ENCODE peak calls at places on chromosomes 6 and 20, in six cellular contexts. Z is CD4-positive, CD25-positive, alpha-beta regulatory T cell; S is BE2C; L is psoas muscle; N is sigmoid colon; A is IMR-90. G is an unnamed sample. For H3K9me3, the result is how much of the 10 kb centered on the place peaks cover.

GRCh38 chr6:120373185-120373584 is 961.1 kb downstream of the TBC1D32 start:
- DNase-seq in Z (no peak), S (no peak), L (no peak), N (no peak), A (no peak), G (no peak)

GRCh38 chr6:36840471-36841461 is 1.5 kb upstream of the CPNE5 start:
- DNase-seq in Z (no peak), S (no peak), L (peak), N (peak), A (no peak), G (no peak)

GRCh38 chr6:25175656-25176055 is 103.5 kb upstream of the CARMIL1 start:
- DNase-seq in Z (no peak), S (no peak), L (no peak), N (no peak), A (no peak), G (no peak)

GRCh38 chr6:36633915-36634314 is 39.8 kb downstream of the SRSF3 start:
- DNase-seq in Z (no peak), S (no peak), L (no peak), N (no peak), A (peak), G (peak)

GRCh38 chr6:143232849-143233248 is 172.2 kb downstream of the AIG1 start:
- DNase-seq in Z (no peak), S (peak), L (peak), N (no peak), A (peak), G (peak)

GRCh38 chr6:113858067-113858604 is 991 bp downstream of the MARCKS start:
- DNase-seq in Z (peak), S (peak), L (peak), N (peak), A (peak), G (peak)

GRCh38 chr6:1849686-1850580 is 240.2 kb downstream of the FOXC1 start:
- DNase-seq in Z (no peak), S (no peak), L (no peak), N (no peak), A (no peak), G (no peak)

GRCh38 chr20:51525241-51526104 is 17.0 kb downstream of the NFATC2 start:
- DNase-seq in Z (peak), S (no peak), L (no peak), N (peak), A (no peak), G (no peak)

GRCh38 chr6:34964564-34964963 is 75.5 kb downstream of the ANKS1A start:
- DNase-seq in Z (no peak), S (no peak), L (no peak), N (no peak), A (no peak), G (peak)

GRCh38 chr20:17761612-17762011 is 61.8 kb downstream of the BANF2 start:
- DNase-seq in Z (no peak), S (peak), L (no peak), N (no peak), A (no peak), G (no peak)

GRCh38 chr6:16711551-16712249 is 49.6 kb downstream of the ATXN1 start:
- DNase-seq in Z (no peak), S (no peak), L (no peak), N (no peak), A (no peak), G (no peak)

GRCh38 chr20:43404880-43405279 is 52.8 kb upstream of the SRSF6 start:
- DNase-seq in Z (no peak), S (no peak), L (no peak), N (no peak), A (no peak), G (peak)

GRCh38 chr20:37522258-37523011 is 1.4 kb downstream of the NNAT start:
- DNase-seq in Z (no peak), S (peak), L (peak), N (peak), A (peak), G (no peak)

GRCh38 chr6:139855741-139856206 is 481.3 kb upstream of the CITED2 start:
- DNase-seq in Z (no peak), S (no peak), L (no peak), N (no peak), A (peak), G (no peak)

GRCh38 chr6:112018619-112019416 is 35.1 kb upstream of the CCN6 start:
- DNase-seq in Z (no peak), S (no peak), L (no peak), N (no peak), A (no peak), G (peak)

GRCh38 chr20:35768731-35769664 is 2.8 kb upstream of the PHF20 start:
- DNase-seq in Z (no peak), S (peak), L (peak), N (peak), A (peak), G (peak)

GRCh38 chr20:64065973-64066341 is 3.0 kb downstream of the TCEA2 start:
- DNase-seq in Z (peak), S (no peak), L (no peak), N (no peak), A (peak), G (peak)

GRCh38 chr6:138416201-138416600 is 12.2 kb downstream of the HEBP2 start:
- DNase-seq in Z (no peak), S (no peak), L (no peak), N (no peak), A (no peak), G (no peak)

GRCh38 chr6:27472182-27472616 is 706 bp downstream of the ZNF184 start:
- DNase-seq in Z (peak), S (peak), L (peak), N (peak), A (peak), G (peak)

GRCh38 chr20:18647777-18648176 is 59.9 kb downstream of the DTD1 start:
- DNase-seq in Z (no peak), S (no peak), L (no peak), N (peak), A (no peak), G (no peak)

DNA sequence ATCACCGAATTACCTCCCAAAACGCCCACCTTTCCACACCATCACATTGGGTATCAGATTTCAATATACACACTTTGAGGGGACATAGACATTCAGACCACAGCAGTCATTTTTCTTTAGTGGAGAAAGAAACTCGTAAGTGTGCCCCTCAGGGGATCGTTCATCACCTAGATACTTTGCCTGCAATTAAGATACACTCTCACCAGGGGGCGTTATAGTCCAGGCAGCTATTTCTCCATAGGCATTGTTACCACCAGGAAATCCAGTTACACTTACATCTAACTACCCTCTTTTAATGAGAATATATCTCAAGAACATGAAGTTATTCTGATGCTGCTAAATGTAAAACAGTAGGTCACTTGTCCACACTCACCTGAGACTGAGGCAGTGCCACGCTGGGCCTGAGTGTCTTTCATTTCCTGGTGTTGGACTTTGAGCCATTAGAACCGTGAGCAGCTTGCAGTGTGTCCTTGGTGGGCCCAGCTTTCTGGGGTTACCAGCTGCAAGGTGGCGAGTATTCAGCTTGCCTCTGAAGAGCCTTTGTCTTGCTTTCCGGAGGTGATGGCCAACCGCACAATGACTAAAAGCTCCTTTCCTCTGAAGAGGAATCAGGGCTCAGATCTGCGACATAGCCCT is 35.1 kb upstream of the UNC93A start:
- DNase-seq in Z (no peak), S (no peak), L (no peak), N (no peak), A (no peak), G (no peak)
- H3K9me3 ChIP-seq in Z (under half), S (under half), L (under half), N (under half), A (under half), G (under half)

DNA sequence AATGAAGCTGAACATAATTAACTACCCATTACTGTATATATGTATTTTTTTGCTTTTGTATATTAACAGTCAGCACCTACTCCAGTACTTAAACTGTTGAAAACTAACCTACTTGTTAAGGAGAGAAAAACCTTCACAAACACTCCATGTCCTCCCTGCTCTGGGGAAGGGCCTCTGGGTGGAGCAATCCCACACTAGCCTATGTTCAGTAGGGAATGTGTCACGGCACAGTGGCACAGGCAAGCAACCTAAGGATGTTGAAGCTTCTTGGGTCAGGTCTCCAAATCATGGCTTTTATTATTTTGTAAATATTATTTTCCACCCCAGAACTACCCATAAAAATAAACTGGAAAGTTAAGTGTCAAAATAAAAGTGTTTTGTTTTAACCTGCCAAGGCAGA is 5.3 kb downstream of the MAN1A1 start:
- DNase-seq in Z (no peak), S (peak), L (no peak), N (no peak), A (no peak), G (no peak)
- H3K4me3 ChIP-seq in Z (no peak), S (peak), L (peak), N (no peak), A (no peak), G (no peak)

GRCh38 chr6:89555751-89556150 is 82.8 kb downstream of the LYRM2 start:
- DNase-seq in Z (no peak), S (no peak), L (no peak), N (no peak), A (no peak), G (no peak)

GRCh38 chr6:89553446-89553845 is 85.1 kb downstream of the LYRM2 start:
- DNase-seq in Z (no peak), S (no peak), L (no peak), N (no peak), A (no peak), G (no peak)
- H3K9me3 ChIP-seq in Z (under half), S (under half), L (under half), N (under half), A (under half), G (under half)

GRCh38 chr6:31947070-31947675 is 1.3 kb downstream of the CFB start:
- DNase-seq in Z (no peak), S (no peak), L (no peak), N (no peak), A (no peak), G (no peak)

GRCh38 chr6:31945507-31946369 is at the start of gene CFB:
- DNase-seq in Z (no peak), S (no peak), L (peak), N (peak), A (peak), G (peak)

GRCh38 chr6:31943742-31944141 is 2.2 kb upstream of the CFB start:
- DNase-seq in Z (no peak), S (no peak), L (no peak), N (no peak), A (no peak), G (no peak)

GRCh38 chr6:31946370-31946885 is 533 bp downstream of the CFB start:
- DNase-seq in Z (no peak), S (no peak), L (no peak), N (no peak), A (no peak), G (no peak)

GRCh38 chr6:31945154-31945506 is 765 bp upstream of the CFB start:
- DNase-seq in Z (no peak), S (no peak), L (no peak), N (no peak), A (no peak), G (no peak)
- H3K4me3 ChIP-seq in Z (no peak), S (no peak), L (no peak), N (peak), A (no peak), G (peak)

G was measured in MG63.